ENCODE peak calls at places on chromosomes 5 and 9, in nine cellular contexts. O is hepatocyte, X is iPS-NIHi11, L is HEK293T, U is IMR-90, F is neuronal stem cell, Q is heart left ventricle, Z is C1 segment of cervical spinal cord, N is NCI-H1092 treated with DMSO at 0.1 percent for 48 hours. E is an unnamed sample.

GRCh38 chr9:126763130-126763764 is 41.6 kb upstream of the ZBTB43 start:
- DNase-seq in O (no peak), X (peak; percentile 48), L (no peak), U (no peak), F (no peak), Q (no peak), Z (no peak), N (no peak), E (no peak)

GRCh38 chr9:114799441-114799840 is 6.4 kb downstream of the TNFSF15 start:
- DNase-seq in O (peak; percentile 45), X (peak; percentile 68), L (no peak), U (no peak), F (peak; percentile 56), Q (no peak), Z (no peak), N (no peak), E (no peak)

GRCh38 chr9:89879276-89879675 is 274.5 kb downstream of the GADD45G start:
- DNase-seq in O (no peak), X (no peak), L (no peak), U (no peak), F (no peak), Q (no peak), Z (no peak), N (no peak), E (peak; percentile 11)

GRCh38 chr5:124343451-124343867 is 403.0 kb downstream of the ZNF608 start:
- DNase-seq in O (peak; percentile 12), X (no peak), L (no peak), U (peak; percentile 95), F (no peak), Q (no peak), Z (no peak), N (no peak), E (no peak)

GRCh38 chr9:114367823-114368609 is 19.8 kb downstream of the AKNA start:
- DNase-seq in O (no peak), X (no peak), L (no peak), U (no peak), F (no peak), Q (no peak), Z (no peak), N (no peak), E (no peak)

GRCh38 chr5:71679714-71680113 is 39.4 kb upstream of the CARTPT start:
- DNase-seq in O (no peak), X (no peak), L (no peak), U (no peak), F (no peak), Q (no peak), Z (no peak), N (no peak), E (no peak)

GRCh38 chr5:145855842-145856267 is 17.0 kb downstream of the GRXCR2 start:
- DNase-seq in O (no peak), X (no peak), L (no peak), U (no peak), F (no peak), Q (no peak), Z (no peak), N (no peak), E (no peak)

GRCh38 chr5:317086-317811 is 4.3 kb upstream of the AHRR start:
- DNase-seq in O (peak; percentile 85), X (peak; percentile 90), L (peak; percentile 86), U (peak; percentile 74), F (peak; percentile 64), Q (no peak), Z (no peak), N (peak; percentile 59), E (no peak)

GRCh38 chr5:68245325-68245724 is 29.8 kb downstream of the PIK3R1 start:
- DNase-seq in O (no peak), X (no peak), L (no peak), U (peak; percentile 43), F (peak; percentile 15), Q (no peak), Z (no peak), N (no peak), E (no peak)

E was measured in lower lobe of right lung.